ENCODE peak calls at places on chromosomes 13 and 19, in four cellular contexts. J is IMR-90, N is HCT116, W is NB4. O is an unnamed sample.

GRCh38 chr13:23715762-23716235 is 145.6 kb downstream of the TNFRSF19 start:
- DNase-seq in W (no peak), N (peak), J (no peak), O (peak)

GRCh38 chr19:34365463-34366401 is 736 bp downstream of the GPI start:
- DNase-seq in W (peak), N (no peak), J (peak), O (peak)

GRCh38 chr19:48395170-48395455 is 1.6 kb downstream of the GRIN2D start:
- DNase-seq in N (no peak), J (no peak), W (peak), O (no peak)

GRCh38 chr19:19816679-19817078 is 4.9 kb downstream of the ZNF506 start:
- DNase-seq in N (no peak), W (no peak), J (no peak), O (no peak)

GRCh38 chr13:85549819-85550218 is 249.4 kb downstream of the SLITRK6 start:
- DNase-seq in N (no peak), W (no peak), J (no peak), O (no peak)

GRCh38 chr19:36931684-36932083 is 15.6 kb downstream of the ZNF568 start:
- DNase-seq in W (no peak), N (no peak), J (no peak), O (no peak)

GRCh38 chr19:32812036-32812435 is 57.5 kb downstream of the SLC7A9 start:
- DNase-seq in W (no peak), J (no peak), N (no peak), O (no peak)

GRCh38 chr13:45242070-45242469 is 41.2 kb upstream of the KCTD4 start:
- DNase-seq in J (peak), N (peak), W (no peak), O (peak)

GRCh38 chr13:43905435-43906031 is 25.8 kb downstream of the LACC1 start:
- DNase-seq in W (peak), J (peak), N (peak), O (peak)

GRCh38 chr13:23656637-23657036 is 86.4 kb downstream of the TNFRSF19 start:
- DNase-seq in N (no peak), J (peak), W (peak), O (no peak)

GRCh38 chr19:31054430-31054829 is 294.8 kb downstream of the TSHZ3 start:
- DNase-seq in N (no peak), J (peak), W (peak), O (peak)

GRCh38 chr19:38544569-38545315 is 73.0 kb downstream of the MAP4K1 start:
- DNase-seq in J (peak), W (no peak), N (peak), O (no peak)

GRCh38 chr19:416416-416815 is 7.5 kb upstream of the C2CD4C start:
- DNase-seq in N (no peak), J (no peak), W (no peak), O (no peak)

GRCh38 chr19:49362048-49362925 is at the start of gene TEAD2:
- DNase-seq in W (no peak), N (no peak), J (peak), O (peak)

GRCh38 chr13:93752506-93752905 is 525.9 kb downstream of the GPC6 start:
- DNase-seq in W (no peak), J (no peak), N (no peak), O (no peak)

GRCh38 chr19:18895038-18895827 is 725 bp downstream of the CERS1 start:
- DNase-seq in J (no peak), N (peak), W (peak), O (peak)

GRCh38 chr13:103430368-103430767 is 364.2 kb upstream of the SLC10A2 start:
- DNase-seq in J (no peak), N (no peak), W (no peak), O (no peak)

GRCh38 chr13:114339779-114340534 is 25.7 kb downstream of the CHAMP1 start:
- DNase-seq in J (peak), N (peak), W (peak), O (peak)

GRCh38 chr19:28971011-28971410 is 241.9 kb downstream of the UQCRFS1 start:
- DNase-seq in J (peak), N (no peak), W (no peak), O (no peak)

DNA sequence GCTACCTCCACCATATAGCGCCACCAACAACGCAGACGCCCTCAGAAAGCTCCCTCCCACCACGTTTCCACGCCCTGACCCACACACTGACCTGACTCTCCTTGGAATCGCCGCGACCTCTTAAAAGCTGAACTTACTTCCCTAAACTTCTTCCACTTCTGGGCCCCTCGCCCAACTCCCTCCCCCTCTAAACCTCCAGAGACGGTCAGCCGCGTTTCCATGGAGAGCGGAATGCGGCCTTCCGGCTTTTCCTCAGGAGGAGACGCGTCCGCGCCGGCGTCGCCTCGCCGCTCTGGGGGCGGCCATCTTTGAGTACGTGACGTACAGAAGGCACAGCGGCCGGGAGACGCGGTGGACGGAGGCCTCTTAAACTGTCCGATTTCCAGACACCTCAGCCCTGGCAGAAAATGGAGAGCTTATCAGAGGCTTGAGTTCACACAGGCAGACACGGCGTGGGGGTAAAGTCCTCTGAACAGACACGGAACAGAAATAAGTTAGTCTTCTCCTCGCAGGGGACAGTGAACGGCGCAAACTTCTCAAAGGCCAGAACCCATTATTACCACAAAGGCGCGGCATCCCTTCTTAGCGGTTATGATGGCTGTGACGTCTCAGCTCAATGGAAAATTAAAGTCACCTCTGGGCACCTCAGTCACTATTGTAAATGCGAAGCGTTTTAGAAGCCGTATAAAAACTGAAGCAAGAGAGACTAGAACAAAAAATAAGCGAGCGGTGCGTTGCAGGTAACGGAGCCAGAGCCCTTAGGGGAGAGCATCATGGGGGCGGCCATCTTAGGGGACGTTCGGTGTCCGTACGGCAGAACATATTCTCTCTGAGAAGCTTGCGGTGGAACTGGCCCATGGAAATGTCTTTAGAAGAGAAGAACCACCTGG is at the start of gene ZNF432:
- DNase-seq in N (peak), J (peak), W (peak), O (peak)
- TF ChIP-seq POLR2A in N (no peak), J (peak), W (no peak), O (no peak)

GRCh38 chr13:80477641-80478443 is 136.9 kb upstream of the SPRY2 start:
- DNase-seq in W (no peak), J (no peak), N (no peak), O (no peak)

GRCh38 chr13:80469841-80470378 is 129.0 kb upstream of the SPRY2 start:
- DNase-seq in W (peak), N (no peak), J (peak), O (peak)

GRCh38 chr13:80476953-80477352 is 136.0 kb upstream of the SPRY2 start:
- DNase-seq in W (no peak), J (no peak), N (no peak), O (no peak)

GRCh38 chr13:80473695-80474094 is 132.8 kb upstream of the SPRY2 start:
- DNase-seq in W (no peak), J (peak), N (no peak), O (peak)

GRCh38 chr13:80475718-80476117 is 134.8 kb upstream of the SPRY2 start:
- DNase-seq in N (no peak), W (no peak), J (no peak), O (no peak)
- TF ChIP-seq CTCF in N (no peak), W (no peak), J (no peak), O (no peak)

DNA sequence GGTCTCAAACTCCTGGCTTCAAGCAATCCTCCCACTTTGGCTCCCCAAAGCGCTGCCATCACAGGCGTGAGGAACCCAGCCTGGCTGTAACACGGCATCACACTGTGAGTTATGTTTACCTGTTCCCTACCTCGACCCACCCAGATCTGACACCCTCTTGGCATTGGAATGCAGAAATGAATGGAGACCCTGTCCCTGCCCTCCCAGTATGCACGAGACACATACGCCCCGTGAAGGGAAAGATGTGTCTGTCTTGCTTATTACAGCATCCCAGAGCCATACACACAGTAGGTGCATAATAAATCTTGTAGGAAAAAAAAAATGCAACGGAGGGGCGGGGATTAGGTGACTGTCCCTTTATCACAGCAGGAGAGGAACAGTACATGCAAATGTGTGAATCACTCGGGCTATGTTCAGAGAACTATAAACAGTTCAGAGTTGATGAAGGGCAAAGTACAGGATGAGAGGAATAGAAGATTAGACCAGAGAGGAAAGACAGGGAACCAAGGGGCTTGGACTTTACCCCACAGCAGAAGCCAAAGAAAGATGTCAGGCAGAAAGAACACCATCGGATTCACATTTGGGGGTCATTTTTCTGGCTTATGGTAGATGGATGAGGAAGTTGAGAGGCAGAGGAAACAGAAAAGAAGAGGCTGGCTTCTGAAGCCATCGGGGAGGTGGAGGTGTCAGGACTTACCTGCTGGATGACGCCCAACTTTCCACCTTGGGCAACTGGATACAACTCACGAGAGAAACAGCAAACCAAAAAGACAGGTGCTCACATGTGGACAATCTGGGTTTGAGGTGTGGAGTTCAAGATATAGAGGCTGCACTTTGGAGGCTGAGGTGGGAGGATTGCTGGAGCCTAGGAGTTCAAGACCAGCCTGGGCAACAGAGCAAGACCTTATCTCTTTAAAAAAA is 94.3 kb downstream of the INSR start:
- DNase-seq in J (peak), N (peak), W (peak), O (no peak)
- TF ChIP-seq POLR2A in J (no peak), N (no peak), W (no peak), O (no peak)

GRCh38 chr19:45962021-45962420 is 11.6 kb downstream of the NOVA2 start:
- DNase-seq in J (no peak), N (no peak), W (no peak), O (no peak)

GRCh38 chr19:45959517-45960025 is 14.1 kb downstream of the NOVA2 start:
- DNase-seq in N (no peak), W (no peak), J (no peak), O (no peak)

GRCh38 chr19:45958320-45958719 is 15.3 kb downstream of the NOVA2 start:
- DNase-seq in J (no peak), N (no peak), W (no peak), O (no peak)

GRCh38 chr19:45958763-45959516 is 14.7 kb downstream of the NOVA2 start:
- DNase-seq in N (no peak), W (no peak), J (no peak), O (no peak)

GRCh38 chr19:45960595-45961235 is 12.9 kb downstream of the NOVA2 start:
- DNase-seq in N (no peak), W (no peak), J (no peak), O (no peak)
- TF ChIP-seq CTCF in N (peak), W (no peak), J (no peak), O (no peak)

GRCh38 chr19:3532154-3533019 is 6.6 kb upstream of the TEKTIP1 start:
- DNase-seq in W (no peak), J (no peak), N (no peak), O (no peak)
- TF ChIP-seq POLR2A in W (no peak), J (no peak), N (no peak), O (no peak)

GRCh38 chr19:50710094-50710493 is 9.5 kb downstream of the SHANK1 start:
- DNase-seq in N (no peak), W (no peak), J (no peak), O (no peak)
- TF ChIP-seq CTCF in N (peak), W (no peak), J (peak), O (no peak)

DNA sequence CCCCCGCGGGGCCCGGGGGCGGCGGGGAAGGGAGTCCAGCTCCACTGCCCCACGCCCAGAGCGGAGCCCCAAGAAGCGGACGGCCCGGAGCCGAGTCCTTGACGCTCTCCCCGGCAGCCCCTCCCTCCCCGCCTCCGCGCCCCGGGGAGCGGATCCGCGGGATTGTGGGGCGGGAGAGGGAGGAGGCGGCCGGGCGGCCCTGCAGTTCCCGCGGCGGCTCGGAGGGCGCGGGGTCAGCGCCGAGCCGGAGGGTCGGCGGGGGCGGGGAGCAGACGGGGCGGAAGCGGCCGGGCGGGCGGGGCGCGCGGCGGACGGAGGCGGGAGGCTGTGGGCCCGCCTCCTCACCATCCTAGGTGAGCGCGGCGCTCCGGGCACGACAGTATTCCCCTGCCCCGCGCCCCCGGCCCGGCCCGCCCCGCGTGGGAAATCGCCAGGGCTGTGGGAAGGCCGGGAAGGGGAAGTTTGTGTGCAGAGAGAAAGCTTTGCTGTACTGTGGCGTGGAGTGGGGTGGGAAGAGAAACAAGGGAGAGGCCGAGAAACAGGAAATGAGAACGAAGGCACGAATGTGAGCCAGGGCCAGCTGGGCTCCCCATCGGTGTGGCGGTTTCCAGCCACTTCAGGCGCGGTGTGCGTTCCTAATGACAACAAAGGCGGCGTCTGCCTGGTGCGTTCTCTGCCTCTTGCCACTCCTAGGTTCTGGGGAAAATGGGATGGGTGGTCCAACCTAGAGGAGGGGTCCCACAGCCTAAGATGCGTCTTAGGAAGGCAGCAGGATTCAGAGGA is 1.3 kb upstream of the KLF12 start:
- DNase-seq in N (no peak), J (peak), W (peak), O (peak)
- TF ChIP-seq POLR2A in N (peak), J (no peak), W (no peak), O (no peak)

DNA sequence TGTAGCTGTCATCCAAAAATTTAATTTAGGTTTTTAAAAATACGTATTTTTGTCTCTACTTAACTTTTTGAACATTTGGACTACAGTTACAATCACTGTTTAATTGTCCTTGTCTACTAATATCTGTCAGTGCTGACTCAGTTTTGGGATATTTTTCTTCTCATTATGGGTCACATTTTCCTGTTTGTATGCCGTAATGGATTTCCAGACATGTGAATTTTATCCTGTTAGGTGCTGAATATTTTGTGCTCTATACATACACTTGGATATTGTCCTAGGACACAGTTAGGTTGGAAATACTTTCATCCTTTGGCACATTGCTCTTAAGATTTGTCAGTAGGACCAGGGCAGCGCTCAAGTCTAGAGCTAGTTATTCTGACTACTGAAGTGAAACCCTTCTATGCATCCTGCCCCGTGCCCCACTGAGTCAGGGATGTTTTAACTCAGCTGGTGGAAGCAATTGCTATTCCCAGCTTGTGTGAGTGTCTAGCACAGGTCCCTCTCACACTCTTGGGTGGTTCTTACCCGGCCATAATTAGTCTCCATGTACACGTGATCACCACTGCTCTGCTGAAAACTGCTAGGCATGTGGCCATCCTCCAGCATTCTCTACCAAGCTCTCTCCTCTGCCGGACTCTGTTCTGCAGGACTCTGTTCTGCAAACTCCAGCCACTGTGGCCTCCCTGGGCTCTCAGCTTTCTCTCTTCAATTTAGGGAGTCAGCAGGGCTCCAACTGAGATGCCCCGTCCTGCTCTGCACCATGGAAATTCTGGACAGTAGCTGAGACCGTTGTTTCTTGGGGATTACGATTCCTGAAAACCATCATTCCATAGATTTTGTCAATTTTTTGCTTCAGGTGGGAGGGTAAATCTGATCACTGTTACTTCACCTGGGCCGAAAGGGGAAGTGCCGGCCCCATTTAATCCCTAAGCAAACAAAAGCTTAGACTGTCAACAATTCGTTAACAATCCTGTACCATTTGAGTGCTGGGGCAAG is 11.1 kb downstream of the PROZ start:
- DNase-seq in J (no peak), N (no peak), W (no peak), O (no peak)
- TF ChIP-seq CTCF in J (no peak), N (no peak), W (no peak), O (no peak)

DNA sequence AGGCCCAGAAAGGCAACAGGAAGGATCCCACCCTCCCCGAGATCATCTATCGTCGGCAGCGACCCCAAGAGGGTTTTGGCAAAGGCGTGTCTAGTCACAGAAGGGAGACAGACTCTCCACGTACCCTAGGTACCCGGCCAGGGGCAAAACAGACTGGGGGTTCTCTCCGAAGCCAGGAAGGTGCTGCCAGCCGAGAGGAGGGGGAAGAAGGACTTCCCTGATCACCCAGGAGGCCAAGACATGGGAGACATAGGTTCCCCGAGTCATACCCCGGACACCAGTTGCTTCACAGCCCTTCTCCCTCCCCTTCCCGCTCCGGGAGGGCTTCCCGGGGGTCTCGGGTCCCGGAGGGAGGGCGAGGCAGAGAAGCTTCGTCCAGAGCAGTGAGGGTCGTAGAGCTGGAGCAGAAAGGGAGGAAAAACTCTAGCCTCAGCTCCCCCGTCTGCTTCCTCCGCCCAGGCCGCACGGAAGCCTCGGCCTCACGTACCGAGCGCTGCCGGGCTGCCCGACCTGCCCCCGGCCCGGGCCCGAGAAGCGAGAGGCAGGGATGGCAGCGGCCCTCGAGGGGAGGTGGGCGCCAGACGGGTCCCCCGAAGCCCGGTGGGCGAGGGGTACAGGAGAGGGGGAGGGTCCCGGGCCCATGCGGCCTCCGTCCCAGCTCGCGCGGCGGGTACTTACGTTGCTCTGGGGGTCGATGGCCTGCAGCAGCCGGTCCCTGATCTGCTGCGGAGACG is 643 bp downstream of the MED26 start:
- DNase-seq in W (peak), N (no peak), J (no peak), O (no peak)
- TF ChIP-seq POLR2A in W (no peak), N (no peak), J (no peak), O (no peak)